ENCODE peak calls at places on chromosome X, in six cellular contexts. H is heart left ventricle, Y is heart right ventricle, K is stomach, Z is Panc1, E is bronchial epithelial cell. I is an unnamed sample.

GRCh38 chrX:71618303-71618721 is at the start of gene CXCR3:
- DNase-seq in Y (peak; percentile 23), E (no peak), Z (no peak), H (peak; percentile 24), K (no peak), I (no peak)

GRCh38 chrX:31658360-31658759 is 586.5 kb upstream of the FTHL17 start:
- DNase-seq in H (no peak), Z (peak; percentile 4), K (no peak), Y (no peak), E (peak; percentile 29), I (no peak)

GRCh38 chrX:10679387-10679786 is 59.0 kb upstream of the MID1 start:
- DNase-seq in Y (no peak), K (no peak), Z (no peak), H (no peak), E (no peak), I (no peak)

GRCh38 chrX:16610121-16610565 is 39.8 kb upstream of the S100G start:
- DNase-seq in H (no peak), Z (no peak), K (no peak), E (peak; percentile 66), Y (no peak), I (no peak)

GRCh38 chrX:46247456-46247855 is 297.8 kb downstream of the ZNF674 start:
- DNase-seq in Y (no peak), K (no peak), E (peak; percentile 47), H (no peak), Z (no peak), I (no peak)

GRCh38 chrX:119690921-119691716 is 1.8 kb downstream of the SEPTIN6 start:
- DNase-seq in K (no peak), E (peak; percentile 22), Z (no peak), Y (no peak), H (peak; percentile 20), I (no peak)

GRCh38 chrX:39335447-39336235 is 534.4 kb downstream of the MID1IP1 start:
- DNase-seq in E (no peak), H (no peak), K (no peak), Z (no peak), Y (no peak), I (no peak)

GRCh38 chrX:136325377-136325776 is 24.6 kb downstream of the ADGRG4 start:
- DNase-seq in Y (no peak), Z (no peak), H (no peak), E (no peak), K (no peak), I (no peak)

GRCh38 chrX:155434906-155435743 is 23.3 kb downstream of the F8A3 start:
- DNase-seq in Y (no peak), E (no peak), Z (no peak), H (no peak), K (no peak), I (no peak)

GRCh38 chrX:52979993-52980392 is 21.7 kb upstream of the FAM156A start:
- DNase-seq in E (no peak), K (no peak), Z (no peak), H (no peak), Y (no peak), I (no peak)

GRCh38 chrX:109578916-109579315 is 42.3 kb downstream of the NXT2 start:
- DNase-seq in Z (no peak), E (no peak), H (no peak), K (no peak), Y (no peak), I (no peak)

GRCh38 chrX:124373348-124373747 is 27.0 kb downstream of the SH2D1A start:
- DNase-seq in Y (no peak), H (no peak), E (peak; percentile 12), K (no peak), Z (no peak), I (no peak)

GRCh38 chrX:12657881-12658280 is 133.3 kb upstream of the PRPS2 start:
- DNase-seq in K (no peak), E (no peak), Y (no peak), H (no peak), Z (no peak), I (no peak)

GRCh38 chrX:48468693-48469691 is 1.1 kb downstream of the SLC38A5 start:
- DNase-seq in E (no peak), H (no peak), Y (no peak), K (no peak), Z (no peak), I (no peak)

GRCh38 chrX:30530591-30530990 is 47.0 kb downstream of the TASL start:
- DNase-seq in Z (no peak), H (no peak), E (peak; percentile 47), K (no peak), Y (no peak), I (no peak)

GRCh38 chrX:145178268-145178667 is 69.0 kb upstream of the SPANXN1 start:
- DNase-seq in E (no peak), H (no peak), Z (no peak), Y (no peak), K (no peak), I (no peak)

GRCh38 chrX:16594490-16594889 is 55.5 kb upstream of the S100G start:
- DNase-seq in E (no peak), K (no peak), Z (no peak), Y (no peak), H (no peak), I (no peak)

GRCh38 chrX:65706041-65706828 is 38.8 kb downstream of the MSN start:
- DNase-seq in E (peak; percentile 88), Y (peak; percentile 59), Z (peak; percentile 48), H (peak; percentile 45), K (no peak), I (peak; percentile 82)

GRCh38 chrX:65707153-65707552 is 39.7 kb downstream of the MSN start:
- DNase-seq in K (no peak), H (no peak), Z (no peak), E (no peak), Y (no peak), I (no peak)

GRCh38 chrX:65702956-65703355 is 35.5 kb downstream of the MSN start:
- DNase-seq in E (no peak), K (no peak), H (no peak), Z (no peak), Y (no peak), I (no peak)

DNA sequence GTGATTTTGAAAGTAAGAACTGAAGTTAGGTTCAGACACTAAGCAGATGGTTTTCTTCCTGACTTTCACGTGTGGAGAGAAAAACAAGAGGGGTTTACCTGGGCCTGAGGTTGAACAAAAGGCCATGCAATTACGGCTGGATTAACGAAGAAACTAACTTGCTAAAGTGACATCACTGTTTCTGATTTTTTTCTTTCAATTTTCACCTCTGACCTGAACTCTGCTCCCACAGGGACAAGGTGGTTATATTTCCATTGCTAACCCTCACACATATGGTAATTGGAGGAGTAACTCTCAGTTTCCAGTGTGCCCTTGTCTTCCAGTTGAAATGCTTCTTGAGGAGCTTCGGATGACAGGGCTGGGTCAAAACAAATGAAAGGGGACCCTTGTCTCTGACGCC is 38.0 kb downstream of the MSN start:
- DNase-seq in Z (no peak), Y (no peak), H (no peak), E (no peak), K (no peak), I (no peak)
- H3K4me3 ChIP-seq in Z (no peak overlapping the region), Y (no peak overlapping the region), H (no peak overlapping the region), E (no peak overlapping the region), K (no peak overlapping the region), I (no peak overlapping the region)

GRCh38 chrX:24151513-24151912 is 2.0 kb downstream of the ZFX start:
- DNase-seq in E (no peak), Y (no peak), H (no peak), Z (no peak), K (no peak), I (no peak)

GRCh38 chrX:24148118-24148517 is 1.4 kb upstream of the ZFX start:
- DNase-seq in E (no peak), Y (no peak), H (no peak), Z (no peak), K (no peak), I (no peak)

GRCh38 chrX:24148535-24149345 is 789 bp upstream of the ZFX start:
- DNase-seq in Y (peak; percentile 16), E (no peak), Z (no peak), H (no peak), K (no peak), I (no peak)

GRCh38 chrX:24149346-24150050 is at the start of gene ZFX:
- DNase-seq in E (no peak), H (peak; percentile 69), Y (peak; percentile 49), K (peak; percentile 77), Z (no peak), I (no peak)

DNA sequence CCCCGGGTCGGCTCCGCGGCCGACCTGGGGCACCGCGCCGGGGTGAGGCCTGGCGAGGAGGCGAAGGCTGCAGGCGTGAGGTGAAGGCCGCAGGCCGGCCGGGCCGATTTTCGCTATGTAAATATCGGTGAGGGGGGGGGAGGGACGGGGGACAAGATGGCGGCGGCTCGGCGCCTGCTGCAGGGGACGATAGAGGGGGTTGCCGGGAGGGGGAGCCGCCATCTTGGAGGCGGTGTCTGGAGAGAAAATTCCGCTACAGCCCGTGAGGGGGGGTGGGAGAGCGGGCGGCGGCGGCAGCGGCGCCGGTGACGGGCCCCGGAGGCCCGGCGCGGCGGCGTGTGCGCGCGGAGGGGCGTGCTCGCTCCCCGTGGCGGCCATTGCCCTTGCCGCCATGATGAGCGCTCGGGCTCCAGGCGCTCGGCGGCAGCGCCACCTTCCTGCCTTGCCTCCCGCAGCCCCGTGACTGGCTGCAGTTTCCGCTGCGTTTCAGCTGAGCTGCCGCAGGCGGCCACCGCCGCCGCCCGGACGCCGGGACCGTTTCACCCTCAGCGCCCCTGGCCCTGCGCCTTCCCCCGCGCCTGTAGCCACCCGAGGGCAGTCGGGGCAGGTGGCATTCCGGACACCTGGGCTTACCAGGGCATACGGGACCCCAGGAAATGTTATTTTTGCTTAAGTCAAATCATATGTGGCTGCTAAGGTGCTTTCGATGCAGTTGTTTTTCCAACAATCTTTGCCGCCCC is 692 bp downstream of the ZFX start:
- DNase-seq in Z (no peak), Y (peak; percentile 85), H (peak; percentile 87), E (peak; percentile 51), K (peak; percentile 93), I (peak; percentile 35)
- TF ChIP-seq CTCF in Z (peak; percentile 60), Y (peak; percentile 34), H (peak; percentile 39), E (peak; percentile 43), K (no peak), I (no peak)

GRCh38 chrX:129981207-129981553 is 1.3 kb upstream of the BCORL1 start:
- DNase-seq in K (no peak), Y (no peak), Z (no peak), H (peak; percentile 17), E (no peak), I (no peak)
- H3K4me3 ChIP-seq in K (no peak overlapping the region), Y (no peak overlapping the region), Z (no peak overlapping the region), H (no peak overlapping the region), E (no peak overlapping the region), I (no peak overlapping the region)

GRCh38 chrX:42615161-42615563 is 162.8 kb downstream of the PPP1R2C start:
- DNase-seq in H (no peak), K (no peak), E (peak; percentile 4), Z (no peak), Y (no peak), I (no peak)
- TF ChIP-seq CTCF in H (no peak), K (no peak), E (no peak), Z (peak; percentile 6), Y (no peak), I (peak; percentile 25)

I was measured in HFF-Myc.